ENCODE peak calls at places on chromosome 7, in four cellular contexts. Z is H1, O is HepG2, Q is GM12878. G is an unnamed sample.

GRCh38 chr7:131173148-131173890 is 154.4 kb upstream of the MKLN1 start:
- DNase-seq in Z (no peak), O (no peak), Q (no peak), G (no peak)

GRCh38 chr7:63071396-63071795 is 927.3 kb upstream of the ZNF722 start:
- DNase-seq in Z (no peak), O (no peak), Q (no peak), G (no peak)

GRCh38 chr7:130377178-130377577 is 3.1 kb upstream of the CPA1 start:
- DNase-seq in Z (no peak), O (no peak), Q (no peak), G (no peak)

GRCh38 chr7:112414855-112415490 is 35.3 kb upstream of the IFRD1 start:
- DNase-seq in Z (no peak), O (peak; percentile 42), Q (no peak), G (no peak)

GRCh38 chr7:6423942-6424701 is 23.6 kb downstream of the DAGLB start:
- DNase-seq in Z (no peak), O (no peak), Q (no peak), G (no peak)

GRCh38 chr7:66615699-66616098 is 13.0 kb upstream of the KCTD7 start:
- DNase-seq in Z (no peak), O (no peak), Q (no peak), G (no peak)

GRCh38 chr7:84746347-84746746 is 440.5 kb downstream of the SEMA3D start:
- DNase-seq in Z (no peak), O (no peak), Q (no peak), G (no peak)

GRCh38 chr7:7820939-7821338 is 102.5 kb upstream of the RPA3 start:
- DNase-seq in Z (no peak), O (no peak), Q (peak; percentile 77), G (peak; percentile 47)

GRCh38 chr7:148699772-148700629 is 1.3 kb downstream of the CUL1 start:
- DNase-seq in Z (no peak), O (peak; percentile 33), Q (no peak), G (no peak)

GRCh38 chr7:107955394-107955793 is 47.6 kb downstream of the LAMB1 start:
- DNase-seq in Z (no peak), O (no peak), Q (no peak), G (no peak)

GRCh38 chr7:145986248-145986874 is 130.2 kb upstream of the CNTNAP2 start:
- DNase-seq in Z (no peak), O (no peak), Q (no peak), G (no peak)

GRCh38 chr7:115297651-115298050 is 375.8 kb downstream of the MDFIC start:
- DNase-seq in Z (no peak), O (no peak), Q (no peak), G (no peak)

GRCh38 chr7:70728873-70729552 is 402.9 kb upstream of the GALNT17 start:
- DNase-seq in Z (peak; percentile 71), O (no peak), Q (no peak), G (peak; percentile 98)

GRCh38 chr7:38524786-38525185 is 106.4 kb downstream of the AMPH start:
- DNase-seq in Z (no peak), O (no peak), Q (no peak), G (no peak)

GRCh38 chr7:219581-220150 is 27.3 kb downstream of the FAM20C start:
- DNase-seq in Z (no peak), O (peak; percentile 90), Q (no peak), G (no peak)

GRCh38 chr7:41035788-41036187 is 667.1 kb downstream of the INHBA start:
- DNase-seq in Z (no peak), O (no peak), Q (no peak), G (no peak)

GRCh38 chr7:127997226-127997922 is 33.9 kb downstream of the LRRC4 start:
- DNase-seq in Z (no peak), O (peak; percentile 23), Q (no peak), G (no peak)

GRCh38 chr7:88276605-88277153 is 30.0 kb downstream of the STEAP4 start:
- DNase-seq in Z (no peak), O (no peak), Q (no peak), G (no peak)

GRCh38 chr7:87398441-87398840 is 53.0 kb downstream of the CROT start:
- DNase-seq in Z (no peak), O (no peak), Q (no peak), G (no peak)

GRCh38 chr7:15839415-15840100 is 153.1 kb upstream of the MEOX2 start:
- DNase-seq in Z (peak; percentile 38), O (no peak), Q (no peak), G (peak; percentile 74)

GRCh38 chr7:32115831-32116230 is 45.6 kb upstream of the PDE1C start:
- DNase-seq in Z (no peak), O (no peak), Q (no peak), G (no peak)

GRCh38 chr7:15602236-15602635 is 40.4 kb upstream of the AGMO start:
- DNase-seq in Z (no peak), O (no peak), Q (no peak), G (no peak)

GRCh38 chr7:16604054-16604453 is 41.5 kb downstream of the ANKMY2 start:
- DNase-seq in Z (no peak), O (peak; percentile 10), Q (no peak), G (no peak)

GRCh38 chr7:81846398-81846797 is 76.6 kb upstream of the HGF start:
- DNase-seq in Z (no peak), O (no peak), Q (peak; percentile 57), G (no peak)

GRCh38 chr7:77696057-77696642 is at the start of gene RSBN1L:
- DNase-seq in Z (peak; percentile 86), O (peak; percentile 96), Q (peak; percentile 93), G (peak; percentile 96)

GRCh38 chr7:43905954-43906326 is 456 bp downstream of the URGCP start:
- DNase-seq in Z (no peak), O (peak; percentile 14), Q (no peak), G (no peak)

GRCh38 chr7:151961536-151961935 is 5.3 kb downstream of the GALNTL5 start:
- DNase-seq in Z (no peak), O (no peak), Q (no peak), G (no peak)

GRCh38 chr7:25169683-25170082 is 44.6 kb upstream of the CYCS start:
- DNase-seq in Z (no peak), O (no peak), Q (no peak), G (no peak)

GRCh38 chr7:99090811-99091582 is 52.9 kb downstream of the SMURF1 start:
- DNase-seq in Z (no peak), O (no peak), Q (no peak), G (no peak)

GRCh38 chr7:151665363-151665762 is 145.7 kb upstream of the RHEB start:
- DNase-seq in Z (no peak), O (no peak), Q (no peak), G (no peak)

GRCh38 chr7:117020605-117021002 is 67.3 kb downstream of the ST7 start:
- DNase-seq in Z (no peak), O (no peak), Q (no peak), G (no peak)

GRCh38 chr7:3888096-3888495 is 587.0 kb downstream of the SDK1 start:
- DNase-seq in Z (no peak), O (no peak), Q (no peak), G (no peak)

GRCh38 chr7:66837007-66837406 is 84.0 kb upstream of the TMEM248 start:
- DNase-seq in Z (peak; percentile 50), O (peak; percentile 61), Q (no peak), G (peak; percentile 65)

GRCh38 chr7:45107356-45107755 is 4.1 kb downstream of the TBRG4 start:
- DNase-seq in Z (no peak), O (no peak), Q (no peak), G (no peak)
- TF ChIP-seq ZNF274 in Z (no peak), O (no peak), Q (no peak), G (no peak)

GRCh38 chr7:47314248-47314647 is 267.7 kb downstream of the TNS3 start:
- DNase-seq in Z (no peak), O (no peak), Q (no peak), G (no peak)
- H3K9ac ChIP-seq in Z (no peak overlapping the region), O (no peak overlapping the region), Q (no peak overlapping the region), G (peak overlapping the region; percentile 38)

DNA sequence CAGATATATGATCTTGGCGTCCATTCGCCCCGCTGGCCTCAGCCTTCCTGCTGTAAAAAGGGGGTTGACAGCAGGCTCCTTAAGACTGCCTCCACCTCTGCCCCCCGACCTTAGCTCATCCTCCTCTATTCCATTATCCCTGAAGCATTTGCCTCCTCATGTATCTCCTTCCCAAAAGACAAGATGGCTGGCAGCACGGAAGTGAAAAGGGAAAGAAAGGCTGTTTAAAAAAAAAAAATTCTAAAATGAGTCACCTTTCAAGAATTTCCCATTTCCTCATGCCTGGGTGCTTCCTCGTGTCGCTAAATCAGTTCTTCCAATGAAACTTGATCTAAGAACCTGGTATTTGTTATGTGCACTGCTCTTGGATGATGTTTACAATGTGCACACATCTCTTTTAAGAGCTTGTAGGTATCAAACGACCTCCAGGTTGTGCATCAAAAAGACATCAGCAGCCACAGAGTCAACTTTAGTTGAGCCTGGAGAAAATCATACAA is 1.7 kb downstream of the SCRN1 start:
- DNase-seq in Z (no peak), O (peak; percentile 92), Q (no peak), G (no peak)
- TF ChIP-seq SUZ12 in Z (no peak), O (no peak), Q (no peak), G (no peak)

GRCh38 chr7:75646551-75647102 is 92.1 kb downstream of the HIP1 start:
- DNase-seq in Z (no peak), O (no peak), Q (no peak), G (no peak)
- TF ChIP-seq ZNF274 in Z (no peak), O (no peak), Q (no peak), G (no peak)